ENCODE peak calls at places on chromosomes 1 and 21, in four cellular contexts. One of them, this sample, is unnamed.

GRCh38 chr21:34583926-34584563 is 30.9 kb downstream of the RCAN1 start:
- DNase-seq in ascending aorta: no peak
- DNase-seq in T1000: no peak
- DNase-seq in iris pigment epithelial cell: no peak
- DNase-seq in this sample: no peak

GRCh38 chr1:48730164-48730864 is 46.4 kb downstream of the BEND5 start:
- DNase-seq in ascending aorta: no peak
- DNase-seq in T1000: no peak
- DNase-seq in iris pigment epithelial cell: no peak
- DNase-seq in this sample: no peak

GRCh38 chr1:213684454-213684853 is 303.3 kb upstream of the PROX1 start:
- DNase-seq in ascending aorta: no peak
- DNase-seq in iris pigment epithelial cell: no peak
- DNase-seq in T1000: no peak
- DNase-seq in this sample: no peak

GRCh38 chr1:45913925-45914501 is 110.6 kb downstream of the MAST2 start:
- DNase-seq in T1000: no peak
- DNase-seq in iris pigment epithelial cell: peak; percentile 21
- DNase-seq in ascending aorta: no peak
- DNase-seq in this sample: peak; percentile 46

GRCh38 chr1:150281221-150281757 is 1.1 kb upstream of the CIART start:
- DNase-seq in iris pigment epithelial cell: peak; percentile 73
- DNase-seq in ascending aorta: no peak
- DNase-seq in T1000: peak; percentile 43
- DNase-seq in this sample: peak; percentile 79

GRCh38 chr1:37410815-37411214 is 63.6 kb upstream of the ZC3H12A start:
- DNase-seq in ascending aorta: no peak
- DNase-seq in iris pigment epithelial cell: peak; percentile 31
- DNase-seq in T1000: no peak
- DNase-seq in this sample: peak; percentile 8

GRCh38 chr1:89844236-89844807 is 23.5 kb downstream of the LRRC8D start:
- DNase-seq in iris pigment epithelial cell: peak; percentile 70
- DNase-seq in ascending aorta: no peak
- DNase-seq in T1000: no peak
- DNase-seq in this sample: peak; percentile 60

GRCh38 chr1:162056568-162056967 is 12.9 kb upstream of the NOS1AP start:
- DNase-seq in iris pigment epithelial cell: no peak
- DNase-seq in ascending aorta: no peak
- DNase-seq in T1000: no peak
- DNase-seq in this sample: no peak

GRCh38 chr1:155873860-155874259 is 14.5 kb downstream of the SYT11 start:
- DNase-seq in iris pigment epithelial cell: peak; percentile 56
- DNase-seq in T1000: peak; percentile 22
- DNase-seq in ascending aorta: no peak
- DNase-seq in this sample: no peak

GRCh38 chr21:43777953-43778352 is 1.8 kb upstream of the CSTB start:
- DNase-seq in T1000: no peak
- DNase-seq in ascending aorta: no peak
- DNase-seq in iris pigment epithelial cell: no peak
- DNase-seq in this sample: no peak

GRCh38 chr21:31482460-31482859 is 138.4 kb upstream of the TIAM1 start:
- DNase-seq in iris pigment epithelial cell: peak; percentile 7
- DNase-seq in T1000: no peak
- DNase-seq in ascending aorta: no peak
- DNase-seq in this sample: no peak

GRCh38 chr1:64482720-64483119 is 12.8 kb downstream of the CACHD1 start:
- DNase-seq in ascending aorta: no peak
- DNase-seq in T1000: no peak
- DNase-seq in iris pigment epithelial cell: no peak
- DNase-seq in this sample: peak; percentile 38

GRCh38 chr1:8661185-8662110 is 156.0 kb downstream of the RERE start:
- DNase-seq in iris pigment epithelial cell: peak; percentile 92
- DNase-seq in T1000: peak; percentile 12
- DNase-seq in ascending aorta: no peak
- DNase-seq in this sample: peak; percentile 88

GRCh38 chr1:27830621-27831424 is at the start of gene PPP1R8:
- DNase-seq in T1000: peak; percentile 89
- DNase-seq in iris pigment epithelial cell: peak; percentile 98
- DNase-seq in ascending aorta: peak; percentile 73
- DNase-seq in this sample: peak; percentile 96

GRCh38 chr1:91764471-91765115 is 121.4 kb downstream of the TGFBR3 start:
- DNase-seq in iris pigment epithelial cell: no peak
- DNase-seq in ascending aorta: no peak
- DNase-seq in T1000: no peak
- DNase-seq in this sample: no peak

GRCh38 chr1:205526431-205526830 is 22.0 kb downstream of the CDK18 start:
- DNase-seq in T1000: no peak
- DNase-seq in ascending aorta: no peak
- DNase-seq in iris pigment epithelial cell: no peak
- DNase-seq in this sample: no peak

This sample was measured in mesenchymal stem cell.